ENCODE peak calls at places on chromosome 20, in five cellular contexts. One of them, this sample, is unnamed.
A peak's percentile ranks its signal among the peaks of the same experiment; 100 is the strongest.

GRCh38 chr20:4683261-4683660 is 38.4 kb upstream of the PRND start:
- DNase-seq in colonic mucosa: no peak
- DNase-seq in stimulated activated CD8-positive, alpha-beta memory T cell treated with anti-CD3 and anti-CD28 coated beads, Interleukin-4, amount 100 ng/mL, for 4 hours: no peak
- DNase-seq in progenitor cell of endocrine pancreas: no peak
- DNase-seq in tibial nerve: no peak
- DNase-seq in this sample: no peak

GRCh38 chr20:23033918-23034317 is 1.2 kb upstream of the SSTR4 start:
- DNase-seq in colonic mucosa: no peak
- DNase-seq in stimulated activated CD8-positive, alpha-beta memory T cell treated with anti-CD3 and anti-CD28 coated beads, Interleukin-4, amount 100 ng/mL, for 4 hours: no peak
- DNase-seq in progenitor cell of endocrine pancreas: no peak
- DNase-seq in tibial nerve: no peak
- DNase-seq in this sample: no peak

GRCh38 chr20:20367681-20368413 is at the start of gene INSM1:
- DNase-seq in colonic mucosa: no peak
- DNase-seq in stimulated activated CD8-positive, alpha-beta memory T cell treated with anti-CD3 and anti-CD28 coated beads, Interleukin-4, amount 100 ng/mL, for 4 hours: no peak
- DNase-seq in progenitor cell of endocrine pancreas: peak; percentile 25
- DNase-seq in tibial nerve: no peak
- DNase-seq in this sample: peak; percentile 95

GRCh38 chr20:5557123-5557522 is 193.1 kb upstream of the SHLD1 start:
- DNase-seq in colonic mucosa: peak; percentile 70
- DNase-seq in stimulated activated CD8-positive, alpha-beta memory T cell treated with anti-CD3 and anti-CD28 coated beads, Interleukin-4, amount 100 ng/mL, for 4 hours: no peak
- DNase-seq in progenitor cell of endocrine pancreas: no peak
- DNase-seq in tibial nerve: peak; percentile 21
- DNase-seq in this sample: peak; percentile 58

GRCh38 chr20:6806291-6806690 is 38.8 kb downstream of the BMP2 start:
- DNase-seq in colonic mucosa: no peak
- DNase-seq in stimulated activated CD8-positive, alpha-beta memory T cell treated with anti-CD3 and anti-CD28 coated beads, Interleukin-4, amount 100 ng/mL, for 4 hours: no peak
- DNase-seq in progenitor cell of endocrine pancreas: no peak
- DNase-seq in tibial nerve: no peak
- DNase-seq in this sample: no peak

GRCh38 chr20:57560554-57561355 is at the start of gene PCK1:
- DNase-seq in colonic mucosa: peak; percentile 99
- DNase-seq in stimulated activated CD8-positive, alpha-beta memory T cell treated with anti-CD3 and anti-CD28 coated beads, Interleukin-4, amount 100 ng/mL, for 4 hours: no peak
- DNase-seq in progenitor cell of endocrine pancreas: no peak
- DNase-seq in tibial nerve: peak; percentile 34
- DNase-seq in this sample: no peak

GRCh38 chr20:14404515-14404914 is 67.1 kb upstream of the FLRT3 start:
- DNase-seq in colonic mucosa: no peak
- DNase-seq in stimulated activated CD8-positive, alpha-beta memory T cell treated with anti-CD3 and anti-CD28 coated beads, Interleukin-4, amount 100 ng/mL, for 4 hours: no peak
- DNase-seq in progenitor cell of endocrine pancreas: no peak
- DNase-seq in tibial nerve: no peak
- DNase-seq in this sample: no peak

GRCh38 chr20:39042279-39043150 is 80.4 kb downstream of the DHX35 start:
- DNase-seq in colonic mucosa: no peak
- DNase-seq in stimulated activated CD8-positive, alpha-beta memory T cell treated with anti-CD3 and anti-CD28 coated beads, Interleukin-4, amount 100 ng/mL, for 4 hours: no peak
- DNase-seq in progenitor cell of endocrine pancreas: no peak
- DNase-seq in tibial nerve: no peak
- DNase-seq in this sample: no peak

GRCh38 chr20:48995599-48995998 is 50.5 kb upstream of the CSE1L start:
- DNase-seq in colonic mucosa: no peak
- DNase-seq in stimulated activated CD8-positive, alpha-beta memory T cell treated with anti-CD3 and anti-CD28 coated beads, Interleukin-4, amount 100 ng/mL, for 4 hours: no peak
- DNase-seq in progenitor cell of endocrine pancreas: no peak
- DNase-seq in tibial nerve: no peak
- DNase-seq in this sample: no peak

GRCh38 chr20:37340998-37341397 is 4.9 kb upstream of the SRC start:
- DNase-seq in colonic mucosa: no peak
- DNase-seq in stimulated activated CD8-positive, alpha-beta memory T cell treated with anti-CD3 and anti-CD28 coated beads, Interleukin-4, amount 100 ng/mL, for 4 hours: no peak
- DNase-seq in progenitor cell of endocrine pancreas: no peak
- DNase-seq in tibial nerve: no peak
- DNase-seq in this sample: no peak

GRCh38 chr20:6519556-6519955 is 247.9 kb upstream of the BMP2 start:
- DNase-seq in colonic mucosa: no peak
- DNase-seq in stimulated activated CD8-positive, alpha-beta memory T cell treated with anti-CD3 and anti-CD28 coated beads, Interleukin-4, amount 100 ng/mL, for 4 hours: no peak
- DNase-seq in progenitor cell of endocrine pancreas: no peak
- DNase-seq in tibial nerve: no peak
- DNase-seq in this sample: no peak

GRCh38 chr20:36384022-36384619 is 78.0 kb downstream of the DLGAP4 start:
- DNase-seq in colonic mucosa: peak; percentile 29
- DNase-seq in stimulated activated CD8-positive, alpha-beta memory T cell treated with anti-CD3 and anti-CD28 coated beads, Interleukin-4, amount 100 ng/mL, for 4 hours: no peak
- DNase-seq in progenitor cell of endocrine pancreas: peak; percentile 64
- DNase-seq in tibial nerve: no peak
- DNase-seq in this sample: no peak

GRCh38 chr20:4112490-4113420 is 97.4 kb upstream of the RNF24 start:
- DNase-seq in colonic mucosa: peak; percentile 71
- DNase-seq in stimulated activated CD8-positive, alpha-beta memory T cell treated with anti-CD3 and anti-CD28 coated beads, Interleukin-4, amount 100 ng/mL, for 4 hours: no peak
- DNase-seq in progenitor cell of endocrine pancreas: no peak
- DNase-seq in tibial nerve: peak; percentile 35
- DNase-seq in this sample: no peak

GRCh38 chr20:53828673-53829085 is 235.0 kb upstream of the ZNF217 start:
- DNase-seq in colonic mucosa: peak; percentile 49
- DNase-seq in stimulated activated CD8-positive, alpha-beta memory T cell treated with anti-CD3 and anti-CD28 coated beads, Interleukin-4, amount 100 ng/mL, for 4 hours: no peak
- DNase-seq in progenitor cell of endocrine pancreas: no peak
- DNase-seq in tibial nerve: no peak
- DNase-seq in this sample: no peak

GRCh38 chr20:24439737-24440136 is 29.7 kb upstream of the SYNDIG1 start:
- DNase-seq in colonic mucosa: no peak
- DNase-seq in stimulated activated CD8-positive, alpha-beta memory T cell treated with anti-CD3 and anti-CD28 coated beads, Interleukin-4, amount 100 ng/mL, for 4 hours: no peak
- DNase-seq in progenitor cell of endocrine pancreas: no peak
- DNase-seq in tibial nerve: no peak
- DNase-seq in this sample: no peak

GRCh38 chr20:46580613-46581012 is 30.2 kb upstream of the OCSTAMP start:
- DNase-seq in colonic mucosa: no peak
- DNase-seq in stimulated activated CD8-positive, alpha-beta memory T cell treated with anti-CD3 and anti-CD28 coated beads, Interleukin-4, amount 100 ng/mL, for 4 hours: no peak
- DNase-seq in progenitor cell of endocrine pancreas: no peak
- DNase-seq in tibial nerve: no peak
- DNase-seq in this sample: no peak

GRCh38 chr20:8627386-8628030 is 441.4 kb upstream of the PLCB4 start:
- DNase-seq in colonic mucosa: no peak
- DNase-seq in stimulated activated CD8-positive, alpha-beta memory T cell treated with anti-CD3 and anti-CD28 coated beads, Interleukin-4, amount 100 ng/mL, for 4 hours: no peak
- DNase-seq in progenitor cell of endocrine pancreas: no peak
- DNase-seq in tibial nerve: no peak
- DNase-seq in this sample: no peak

GRCh38 chr20:51594206-51594998 is 51.9 kb upstream of the NFATC2 start:
- DNase-seq in colonic mucosa: no peak
- DNase-seq in stimulated activated CD8-positive, alpha-beta memory T cell treated with anti-CD3 and anti-CD28 coated beads, Interleukin-4, amount 100 ng/mL, for 4 hours: no peak
- DNase-seq in progenitor cell of endocrine pancreas: no peak
- DNase-seq in tibial nerve: no peak
- DNase-seq in this sample: no peak

GRCh38 chr20:32678948-32679347 is 5.2 kb upstream of the C20orf203 start:
- DNase-seq in colonic mucosa: no peak
- DNase-seq in stimulated activated CD8-positive, alpha-beta memory T cell treated with anti-CD3 and anti-CD28 coated beads, Interleukin-4, amount 100 ng/mL, for 4 hours: no peak
- DNase-seq in progenitor cell of endocrine pancreas: no peak
- DNase-seq in tibial nerve: no peak
- DNase-seq in this sample: no peak

GRCh38 chr20:38730989-38731737 is 6.9 kb downstream of the SLC32A1 start:
- DNase-seq in colonic mucosa: peak; percentile 66
- DNase-seq in stimulated activated CD8-positive, alpha-beta memory T cell treated with anti-CD3 and anti-CD28 coated beads, Interleukin-4, amount 100 ng/mL, for 4 hours: peak; percentile 64
- DNase-seq in progenitor cell of endocrine pancreas: peak; percentile 64
- DNase-seq in tibial nerve: no peak
- DNase-seq in this sample: peak; percentile 89

GRCh38 chr20:34365765-34366213 is 2.7 kb downstream of the ITCH start:
- DNase-seq in colonic mucosa: no peak
- DNase-seq in stimulated activated CD8-positive, alpha-beta memory T cell treated with anti-CD3 and anti-CD28 coated beads, Interleukin-4, amount 100 ng/mL, for 4 hours: no peak
- DNase-seq in progenitor cell of endocrine pancreas: no peak
- DNase-seq in tibial nerve: no peak
- DNase-seq in this sample: no peak

GRCh38 chr20:12171927-12172581 is 254.4 kb downstream of the BTBD3 start:
- DNase-seq in colonic mucosa: no peak
- DNase-seq in stimulated activated CD8-positive, alpha-beta memory T cell treated with anti-CD3 and anti-CD28 coated beads, Interleukin-4, amount 100 ng/mL, for 4 hours: no peak
- DNase-seq in progenitor cell of endocrine pancreas: no peak
- DNase-seq in tibial nerve: no peak
- DNase-seq in this sample: no peak

GRCh38 chr20:35363190-35363589 is 48.6 kb downstream of the UQCC1 start:
- DNase-seq in colonic mucosa: no peak
- DNase-seq in stimulated activated CD8-positive, alpha-beta memory T cell treated with anti-CD3 and anti-CD28 coated beads, Interleukin-4, amount 100 ng/mL, for 4 hours: no peak
- DNase-seq in progenitor cell of endocrine pancreas: no peak
- DNase-seq in tibial nerve: no peak
- DNase-seq in this sample: no peak

GRCh38 chr20:7851031-7851490 is 89.2 kb downstream of the HAO1 start:
- DNase-seq in colonic mucosa: no peak
- DNase-seq in stimulated activated CD8-positive, alpha-beta memory T cell treated with anti-CD3 and anti-CD28 coated beads, Interleukin-4, amount 100 ng/mL, for 4 hours: no peak
- DNase-seq in progenitor cell of endocrine pancreas: no peak
- DNase-seq in tibial nerve: no peak
- DNase-seq in this sample: no peak

GRCh38 chr20:45347936-45348809 is at the start of gene SDC4:
- DNase-seq in colonic mucosa: peak; percentile 83
- DNase-seq in stimulated activated CD8-positive, alpha-beta memory T cell treated with anti-CD3 and anti-CD28 coated beads, Interleukin-4, amount 100 ng/mL, for 4 hours: no peak
- DNase-seq in progenitor cell of endocrine pancreas: peak; percentile 49
- DNase-seq in tibial nerve: no peak
- DNase-seq in this sample: peak; percentile 40

GRCh38 chr20:50601511-50602431 is 89.6 kb downstream of the RIPOR3 start:
- DNase-seq in colonic mucosa: no peak
- DNase-seq in stimulated activated CD8-positive, alpha-beta memory T cell treated with anti-CD3 and anti-CD28 coated beads, Interleukin-4, amount 100 ng/mL, for 4 hours: no peak
- DNase-seq in progenitor cell of endocrine pancreas: no peak
- DNase-seq in tibial nerve: no peak
- DNase-seq in this sample: no peak

GRCh38 chr20:326645-327031 is 1.3 kb downstream of the SOX12 start:
- DNase-seq in colonic mucosa: no peak
- DNase-seq in stimulated activated CD8-positive, alpha-beta memory T cell treated with anti-CD3 and anti-CD28 coated beads, Interleukin-4, amount 100 ng/mL, for 4 hours: no peak
- DNase-seq in progenitor cell of endocrine pancreas: peak; percentile 47
- DNase-seq in tibial nerve: no peak
- DNase-seq in this sample: peak; percentile 63

GRCh38 chr20:45039470-45039811 is 61.5 kb downstream of the KCNS1 start:
- DNase-seq in colonic mucosa: no peak
- DNase-seq in stimulated activated CD8-positive, alpha-beta memory T cell treated with anti-CD3 and anti-CD28 coated beads, Interleukin-4, amount 100 ng/mL, for 4 hours: no peak
- DNase-seq in progenitor cell of endocrine pancreas: no peak
- DNase-seq in tibial nerve: no peak
- DNase-seq in this sample: no peak

GRCh38 chr20:36051318-36052116 is 83.1 kb downstream of the CNBD2 start:
- DNase-seq in colonic mucosa: no peak
- DNase-seq in stimulated activated CD8-positive, alpha-beta memory T cell treated with anti-CD3 and anti-CD28 coated beads, Interleukin-4, amount 100 ng/mL, for 4 hours: no peak
- DNase-seq in progenitor cell of endocrine pancreas: no peak
- DNase-seq in tibial nerve: no peak
- DNase-seq in this sample: no peak

GRCh38 chr20:2451939-2452732 is 18.5 kb downstream of the SNRPB start:
- DNase-seq in colonic mucosa: peak; percentile 81
- DNase-seq in stimulated activated CD8-positive, alpha-beta memory T cell treated with anti-CD3 and anti-CD28 coated beads, Interleukin-4, amount 100 ng/mL, for 4 hours: peak; percentile 21
- DNase-seq in progenitor cell of endocrine pancreas: peak; percentile 70
- DNase-seq in tibial nerve: peak; percentile 76
- DNase-seq in this sample: peak; percentile 86